ENCODE peak calls at places on chromosomes 7 and 10, in six cellular contexts. I is heart right ventricle, B is posterior vena cava, W is HEK293T, G is D721Med, T is midbrain. A is an unnamed sample.

GRCh38 chr7:19080076-19080475 is 37.4 kb downstream of the TWIST1 start:
- DNase-seq in I (no peak), B (no peak), W (no peak), G (no peak), T (no peak), A (no peak)

GRCh38 chr10:133614830-133615580 is 11.6 kb downstream of the FRG2B start:
- DNase-seq in I (no peak), B (no peak), W (no peak), G (no peak), T (no peak), A (no peak)

GRCh38 chr10:17586741-17587720 is 30.1 kb downstream of the HACD1 start:
- DNase-seq in I (no peak), B (no peak), W (no peak), G (no peak), T (no peak), A (no peak)

GRCh38 chr7:96479015-96479645 is 157.2 kb upstream of the SLC25A13 start:
- DNase-seq in I (no peak), B (no peak), W (no peak), G (no peak), T (no peak), A (no peak)

GRCh38 chr10:29501692-29502091 is 133.1 kb downstream of the SVIL start:
- DNase-seq in I (no peak), B (no peak), W (no peak), G (no peak), T (no peak), A (no peak)

GRCh38 chr10:113053881-113054280 is 103.8 kb downstream of the TCF7L2 start:
- DNase-seq in I (peak; percentile 58), B (no peak), W (no peak), G (no peak), T (no peak), A (no peak)

GRCh38 chr10:70906031-70906804 is 17.9 kb upstream of the PCBD1 start:
- DNase-seq in I (no peak), B (peak; percentile 59), W (no peak), G (no peak), T (no peak), A (no peak)

GRCh38 chr10:49241365-49241764 is 53.2 kb upstream of the TMEM273 start:
- DNase-seq in I (no peak), B (no peak), W (no peak), G (no peak), T (no peak), A (no peak)

GRCh38 chr7:83588602-83589240 is 60.2 kb downstream of the SEMA3E start:
- DNase-seq in I (no peak), B (no peak), W (no peak), G (no peak), T (no peak), A (no peak)

GRCh38 chr10:93294004-93294403 is 188.1 kb downstream of the MYOF start:
- DNase-seq in I (no peak), B (no peak), W (no peak), G (no peak), T (no peak), A (no peak)

GRCh38 chr7:97218767-97219166 is 101.3 kb downstream of the SDHAF3 start:
- DNase-seq in I (no peak), B (no peak), W (no peak), G (no peak), T (no peak), A (no peak)